ENCODE peak calls at places on chromosomes 12 and 14, in eight cellular contexts. Z, I, D, K, X, O, Q and J are unnamed samples.

GRCh38 chr12:92899388-92900001 is 29.6 kb downstream of the EEA1 start:
- DNase-seq in Z (peak; percentile 8), I (peak; percentile 83), D (peak; percentile 98), K (no peak), X (peak; percentile 82), O (peak; percentile 73), Q (peak; percentile 90), J (peak; percentile 88)

GRCh38 chr12:57891639-57892228 is 45.2 kb upstream of the CTDSP2 start:
- DNase-seq in Z (no peak), I (no peak), D (peak; percentile 66), K (no peak), X (no peak), O (no peak), Q (no peak), J (no peak)

GRCh38 chr14:101273091-101273490 is 288.2 kb upstream of the DIO3 start:
- DNase-seq in Z (no peak), I (no peak), D (no peak), K (no peak), X (no peak), O (no peak), Q (no peak), J (no peak)

GRCh38 chr12:122870867-122871664 is 24.9 kb downstream of the VPS37B start:
- DNase-seq in Z (peak; percentile 30), I (no peak), D (peak; percentile 74), K (peak; percentile 65), X (no peak), O (no peak), Q (peak; percentile 20), J (peak; percentile 72)

GRCh38 chr14:39396448-39396847 is 35.8 kb downstream of the FBXO33 start:
- DNase-seq in Z (no peak), I (no peak), D (peak; percentile 63), K (no peak), X (no peak), O (no peak), Q (no peak), J (no peak)

GRCh38 chr14:67440513-67440912 is 28.5 kb upstream of the PLEK2 start:
- DNase-seq in Z (no peak), I (no peak), D (no peak), K (no peak), X (no peak), O (no peak), Q (no peak), J (no peak)

GRCh38 chr14:91219505-91220389 is 24.8 kb downstream of the GPR68 start:
- DNase-seq in Z (no peak), I (peak; percentile 67), D (no peak), K (peak; percentile 90), X (no peak), O (no peak), Q (no peak), J (no peak)

GRCh38 chr12:110531741-110532333 is 29.7 kb downstream of the RAD9B start:
- DNase-seq in Z (no peak), I (no peak), D (peak; percentile 70), K (no peak), X (no peak), O (no peak), Q (no peak), J (no peak)

GRCh38 chr12:89525002-89525823 is 617 bp upstream of the GALNT4 start:
- DNase-seq in Z (peak; percentile 73), I (peak; percentile 50), D (peak; percentile 64), K (peak; percentile 81), X (peak; percentile 27), O (peak; percentile 68), Q (peak; percentile 36), J (peak; percentile 84)

GRCh38 chr12:73383584-73384229 is 1111.5 kb downstream of the TRHDE start:
- DNase-seq in Z (no peak), I (no peak), D (no peak), K (no peak), X (no peak), O (no peak), Q (no peak), J (no peak)

GRCh38 chr12:110794623-110795280 is 52.0 kb upstream of the CCDC63 start:
- DNase-seq in Z (peak; percentile 39), I (peak; percentile 85), D (peak; percentile 60), K (no peak), X (no peak), O (peak; percentile 57), Q (peak; percentile 35), J (no peak)

GRCh38 chr14:72738181-72738611 is 155.7 kb downstream of the DPF3 start:
- DNase-seq in Z (no peak), I (no peak), D (peak; percentile 57), K (no peak), X (no peak), O (no peak), Q (no peak), J (no peak)

GRCh38 chr12:110281549-110282342 is 699 bp downstream of the ATP2A2 start:
- DNase-seq in Z (peak; percentile 92), I (peak; percentile 61), D (peak; percentile 78), K (peak; percentile 85), X (peak; percentile 54), O (peak; percentile 74), Q (peak; percentile 47), J (peak; percentile 87)

GRCh38 chr12:5556946-5557673 is 125.2 kb downstream of the NTF3 start:
- DNase-seq in Z (no peak), I (no peak), D (no peak), K (no peak), X (no peak), O (no peak), Q (no peak), J (no peak)

DNA sequence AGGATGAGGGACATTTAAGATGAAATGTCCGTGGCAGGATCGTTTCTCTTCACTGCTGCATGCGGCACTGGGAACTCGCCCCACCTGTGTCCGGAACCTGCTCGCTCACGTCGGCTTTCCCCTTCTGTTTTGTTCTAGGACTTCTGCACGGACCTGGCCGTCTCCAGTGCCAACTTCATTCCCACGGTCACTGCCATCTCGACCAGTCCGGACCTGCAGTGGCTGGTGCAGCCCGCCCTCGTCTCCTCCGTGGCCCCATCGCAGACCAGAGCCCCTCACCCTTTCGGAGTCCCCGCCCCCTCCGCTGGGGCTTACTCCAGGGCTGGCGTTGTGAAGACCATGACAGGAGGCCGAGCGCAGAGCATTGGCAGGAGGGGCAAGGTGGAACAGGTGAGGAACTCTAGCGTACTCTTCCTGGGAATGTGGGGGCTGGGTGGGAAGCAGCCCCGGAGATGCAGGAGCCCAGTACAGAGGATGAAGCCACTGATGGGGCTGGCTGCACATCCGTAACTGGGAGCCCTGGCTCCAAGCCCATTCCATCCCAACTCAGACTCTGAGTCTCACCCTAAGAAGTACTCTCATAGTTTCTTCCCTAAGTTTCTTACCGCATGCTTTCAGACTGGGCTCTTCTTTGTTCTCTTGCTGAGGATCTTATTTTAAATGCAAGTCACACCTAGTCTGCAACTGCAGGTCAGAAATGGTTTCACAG is 1.3 kb downstream of the FOS start:
- DNase-seq in Z (peak; percentile 34), I (peak; percentile 45), D (peak; percentile 57), K (peak; percentile 78), X (no peak), O (peak; percentile 70), Q (peak; percentile 56), J (peak; percentile 70)
- H3K4me1 ChIP-seq in Z (no peaks in the 10 kb centered on the region), I (peaks cover 69% of the 10 kb centered on the region), D (peaks cover 5% of the 10 kb centered on the region), K (peaks cover 36% of the 10 kb centered on the region), X (peaks cover 38% of the 10 kb centered on the region), O (peaks cover 7% of the 10 kb centered on the region), Q (peaks cover 13% of the 10 kb centered on the region), J (no peaks in the 10 kb centered on the region)

DNA sequence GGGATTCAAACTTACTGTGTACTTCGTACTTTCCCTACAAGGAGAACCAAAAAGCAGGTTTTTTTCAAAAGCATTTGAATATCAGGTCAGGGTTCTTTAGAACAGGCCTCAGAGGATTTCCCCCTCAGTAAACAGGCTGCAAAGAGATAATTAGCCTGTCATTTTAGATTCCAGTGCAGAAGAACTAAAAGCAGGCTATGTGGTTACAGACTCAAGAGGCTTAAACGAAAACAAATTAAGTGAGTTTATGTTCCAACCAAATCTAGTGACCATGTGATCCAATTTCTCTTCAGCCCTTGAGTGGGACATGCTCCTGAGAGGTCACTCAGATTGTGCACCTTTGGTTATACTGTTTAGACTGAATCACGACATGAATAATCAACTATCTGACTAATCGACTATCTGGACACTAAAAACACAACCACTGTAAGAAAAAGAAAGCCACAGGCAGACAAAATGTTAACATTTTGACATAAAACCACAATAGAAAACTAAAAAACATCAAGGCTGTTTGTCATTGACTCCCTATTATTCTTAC is 4.5 kb downstream of the TMED8 start:
- DNase-seq in Z (no peak), I (no peak), D (peak; percentile 46), K (no peak), X (no peak), O (no peak), Q (no peak), J (no peak)
- H3K4me3 ChIP-seq in Z (no peak overlapping the region), I (no peak overlapping the region), D (no peak overlapping the region), K (no peak overlapping the region), X (no peak overlapping the region), O (no peak overlapping the region), Q (no peak overlapping the region), J (no peak overlapping the region)

DNA sequence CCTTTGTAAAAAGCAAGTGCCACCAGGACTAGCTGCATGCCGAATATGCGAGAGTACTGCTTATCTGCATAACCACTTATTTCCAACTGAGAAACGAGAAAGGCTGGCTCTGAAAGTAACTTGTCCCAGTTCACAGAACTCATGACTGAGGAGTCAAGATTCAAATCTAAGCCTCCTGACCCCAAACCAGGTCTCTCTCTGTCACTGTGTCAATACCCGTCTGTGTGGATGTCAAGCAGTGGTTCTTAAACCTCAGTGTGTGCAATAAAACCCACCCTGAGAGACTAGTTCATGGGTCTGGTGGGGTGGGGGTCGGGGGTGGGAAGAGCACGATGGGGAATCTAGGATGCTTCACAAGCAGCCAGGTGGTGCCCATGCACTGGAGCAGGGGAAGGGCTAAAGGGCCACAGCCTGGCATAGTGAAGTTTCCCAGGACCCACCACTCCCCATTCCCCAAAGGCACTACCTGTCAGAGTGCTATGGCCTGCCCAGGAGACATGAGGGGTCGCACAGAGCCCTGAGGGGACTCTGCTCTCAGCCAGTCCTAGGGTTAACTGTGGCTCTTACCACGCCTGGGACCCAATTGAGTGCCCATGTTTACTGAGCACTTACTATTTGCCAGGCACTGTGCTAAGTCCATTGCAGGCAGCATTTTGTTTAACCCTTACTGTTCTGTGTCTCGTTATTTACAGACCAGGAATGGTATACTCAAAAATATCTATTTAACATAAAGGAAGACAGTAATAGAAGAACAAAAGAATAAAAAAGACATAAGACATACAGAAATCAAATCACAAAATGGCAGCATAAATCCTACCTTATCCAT is 33.4 kb upstream of the PNMA1 start:
- DNase-seq in Z (no peak), I (no peak), D (no peak), K (no peak), X (no peak), O (no peak), Q (no peak), J (no peak)
- H3K4me1 ChIP-seq in Z (peaks cover 26% of the 10 kb centered on the region), I (peaks cover 100% of the 10 kb centered on the region), D (peaks cover 40% of the 10 kb centered on the region), K (peaks cover 98% of the 10 kb centered on the region), X (peaks cover 80% of the 10 kb centered on the region), O (peaks cover 68% of the 10 kb centered on the region), Q (peaks cover 60% of the 10 kb centered on the region), J (peaks cover 5% of the 10 kb centered on the region)

GRCh38 chr14:22820731-22821130 is 5.5 kb upstream of the SLC7A7 start:
- DNase-seq in Z (no peak), I (no peak), D (peak; percentile 62), K (peak; percentile 7), X (no peak), O (no peak), Q (no peak), J (no peak)

GRCh38 chr14:22821193-22822016 is 6.2 kb upstream of the SLC7A7 start:
- DNase-seq in Z (no peak), I (no peak), D (peak; percentile 20), K (peak; percentile 63), X (peak; percentile 55), O (no peak), Q (no peak), J (no peak)

GRCh38 chr14:22822017-22822618 is 6.9 kb upstream of the SLC7A7 start:
- DNase-seq in Z (no peak), I (no peak), D (no peak), K (no peak), X (no peak), O (no peak), Q (peak; percentile 40), J (peak; percentile 78)

GRCh38 chr14:22822619-22823551 is 6.8 kb upstream of the MRPL52 start:
- DNase-seq in Z (peak; percentile 91), I (peak; percentile 79), D (peak; percentile 94), K (peak; percentile 88), X (peak; percentile 88), O (peak; percentile 88), Q (peak; percentile 91), J (peak; percentile 94)

GRCh38 chr14:22819191-22819988 is 4.2 kb upstream of the SLC7A7 start:
- DNase-seq in Z (no peak), I (no peak), D (peak; percentile 84), K (peak; percentile 67), X (no peak), O (no peak), Q (no peak), J (no peak)
- H3K4me3 ChIP-seq in Z (no peak overlapping the region), I (peak overlapping the region; percentile 31), D (peak overlapping the region; percentile 40), K (peak overlapping the region; percentile 44), X (no peak overlapping the region), O (no peak overlapping the region), Q (peak overlapping the region; percentile 21), J (no peak overlapping the region)